ENCODE peak calls at places on chromosomes 11 and 22, in ten cellular contexts. F is IMR-90, Q is K562, O is neural progenitor cell, S is H9, T is mesendoderm, U is PC-3, C is fibroblast of lung, P is endothelial cell of umbilical vein, I is SK-N-SH. M is an unnamed sample.

GRCh38 chr22:47397673-47398072 is 635.2 kb downstream of the TBC1D22A start:
- DNase-seq in F (no peak), Q (no peak), O (no peak), S (no peak), T (no peak), U (no peak), C (no peak), P (no peak), I (no peak), M (no peak)

GRCh38 chr11:108906329-108906728 is 241.5 kb downstream of the DDX10 start:
- DNase-seq in F (peak; percentile 82), Q (no peak), O (no peak), S (no peak), T (no peak), U (peak; percentile 87), C (peak; percentile 70), P (peak; percentile 97), I (peak; percentile 55), M (peak; percentile 61)

GRCh38 chr22:20517422-20517821 is 10.0 kb downstream of the MED15 start:
- DNase-seq in F (no peak), Q (no peak), O (no peak), S (no peak), T (no peak), U (no peak), C (no peak), P (peak; percentile 55), I (no peak), M (no peak)

GRCh38 chr11:123586568-123586967 is 67.9 kb downstream of the SCN3B start:
- DNase-seq in F (no peak), Q (no peak), O (no peak), S (no peak), T (no peak), U (no peak), C (no peak), P (no peak), I (no peak), M (no peak)

GRCh38 chr22:36153756-36154155 is 6.8 kb downstream of the APOL3 start:
- DNase-seq in F (no peak), Q (no peak), O (no peak), S (no peak), T (no peak), U (no peak), C (no peak), P (no peak), I (no peak), M (no peak)

GRCh38 chr11:34238533-34238932 is 119.3 kb downstream of the ABTB2 start:
- DNase-seq in F (no peak), Q (no peak), O (no peak), S (no peak), T (no peak), U (no peak), C (peak; percentile 36), P (no peak), I (no peak), M (no peak)

GRCh38 chr11:12741671-12742216 is 67.5 kb downstream of the TEAD1 start:
- DNase-seq in F (no peak), Q (no peak), O (no peak), S (no peak), T (no peak), U (no peak), C (no peak), P (no peak), I (no peak), M (no peak)

GRCh38 chr11:119616586-119617342 is 112.2 kb downstream of the NECTIN1 start:
- DNase-seq in F (no peak), Q (no peak), O (no peak), S (no peak), T (peak; percentile 70), U (no peak), C (no peak), P (no peak), I (no peak), M (no peak)

GRCh38 chr11:76074178-76075112 is 131.9 kb downstream of the WNT11 start:
- DNase-seq in F (peak; percentile 60), Q (peak; percentile 67), O (no peak), S (no peak), T (no peak), U (peak; percentile 27), C (peak; percentile 68), P (peak; percentile 75), I (no peak), M (peak; percentile 53)

GRCh38 chr22:44658371-44658953 is 43.5 kb upstream of the PRR5 start:
- DNase-seq in F (peak; percentile 62), Q (no peak), O (peak; percentile 59), S (peak; percentile 33), T (no peak), U (no peak), C (peak; percentile 66), P (peak; percentile 26), I (peak; percentile 28), M (peak; percentile 54)

GRCh38 chr11:29962243-29962642 is 54.6 kb downstream of the KCNA4 start:
- DNase-seq in F (no peak), Q (no peak), O (peak; percentile 58), S (peak; percentile 72), T (peak; percentile 75), U (peak; percentile 14), C (no peak), P (no peak), I (no peak), M (no peak)

GRCh38 chr22:37905534-37906363 is at the start of gene MICALL1:
- DNase-seq in F (peak; percentile 67), Q (peak; percentile 85), O (peak; percentile 93), S (peak; percentile 59), T (peak; percentile 79), U (peak; percentile 76), C (peak; percentile 79), P (peak; percentile 69), I (peak; percentile 95), M (peak; percentile 52)

GRCh38 chr11:74739546-74740270 is 8.5 kb upstream of the CHRDL2 start:
- DNase-seq in F (peak; percentile 73), Q (peak; percentile 78), O (peak; percentile 77), S (peak; percentile 73), T (peak; percentile 86), U (peak; percentile 90), C (peak; percentile 45), P (peak; percentile 64), I (peak; percentile 74), M (peak; percentile 20)

DNA sequence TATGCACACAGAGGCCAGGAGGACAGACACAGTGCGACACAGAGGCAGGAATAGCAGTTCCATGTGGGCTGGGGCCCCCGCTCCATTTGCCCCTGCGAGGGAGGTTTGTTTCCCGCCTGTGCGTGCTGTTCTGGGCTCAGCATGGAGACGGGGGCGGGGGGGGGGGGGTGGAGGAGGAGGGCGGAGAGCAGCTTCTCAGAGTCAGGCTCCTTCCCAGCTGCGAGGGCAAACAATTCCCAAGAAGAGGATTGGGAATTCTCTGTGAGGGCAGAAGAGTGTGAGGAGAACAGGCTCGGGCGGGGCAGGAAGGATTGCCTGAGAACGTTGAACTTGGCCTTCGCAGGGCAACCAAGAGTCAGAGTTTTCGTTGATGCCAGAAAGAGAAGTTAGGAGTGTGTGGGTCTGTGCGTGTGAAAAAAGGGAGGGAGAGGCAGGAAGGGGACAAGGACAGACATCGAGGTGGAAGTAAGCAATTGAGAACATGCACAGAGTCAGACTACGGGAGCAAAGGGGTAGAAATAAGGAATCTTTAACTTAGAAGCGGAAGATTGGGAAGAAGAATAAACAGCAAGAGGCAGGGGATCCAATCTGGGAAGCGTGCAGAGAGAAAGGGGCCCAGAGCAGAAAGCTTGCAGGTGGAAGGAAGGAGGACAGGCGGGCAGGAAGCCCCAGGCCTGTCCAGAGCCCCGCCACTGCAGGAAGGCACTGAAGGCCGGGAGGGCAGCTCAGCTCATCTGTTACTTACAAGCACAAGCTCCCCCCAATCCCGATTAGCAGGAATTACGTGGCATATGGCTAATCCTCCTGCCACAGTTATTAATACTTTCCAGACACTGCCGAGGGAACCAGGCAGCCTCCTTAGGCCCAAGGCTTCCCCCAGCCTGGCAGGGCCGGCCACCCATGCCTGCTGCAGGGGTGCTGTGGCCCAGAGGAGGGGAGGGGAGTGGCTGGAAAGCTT is 15.6 kb upstream of the JAM3 start:
- DNase-seq in F (no peak), Q (no peak), O (no peak), S (no peak), T (no peak), U (no peak), C (no peak), P (no peak), I (no peak), M (no peak)
- H3K9ac ChIP-seq in F (no peak overlapping the region), Q (no peak overlapping the region), O (no peak overlapping the region), S (no peak overlapping the region), T (no peak overlapping the region), U (no peak overlapping the region), C (no peak overlapping the region), P (no peak overlapping the region), I (no peak overlapping the region), M (no peak overlapping the region)

GRCh38 chr11:44978279-44978960 is 27.7 kb upstream of the TP53I11 start:
- DNase-seq in F (no peak), Q (no peak), O (no peak), S (no peak), T (peak; percentile 41), U (no peak), C (peak; percentile 24), P (peak; percentile 19), I (no peak), M (no peak)

GRCh38 chr11:44980533-44981427 is 30.1 kb upstream of the TP53I11 start:
- DNase-seq in F (no peak), Q (no peak), O (no peak), S (no peak), T (no peak), U (no peak), C (no peak), P (no peak), I (no peak), M (no peak)

GRCh38 chr11:44979536-44980399 is 29.1 kb upstream of the TP53I11 start:
- DNase-seq in F (no peak), Q (no peak), O (peak; percentile 44), S (peak; percentile 62), T (peak; percentile 86), U (peak; percentile 92), C (no peak), P (peak; percentile 22), I (no peak), M (no peak)

GRCh38 chr11:44977493-44977984 is 26.9 kb upstream of the TP53I11 start:
- DNase-seq in F (peak; percentile 14), Q (no peak), O (peak; percentile 49), S (peak; percentile 62), T (peak; percentile 95), U (peak; percentile 9), C (peak; percentile 29), P (peak; percentile 54), I (peak; percentile 57), M (peak; percentile 29)

GRCh38 chr11:44978961-44979331 is 28.3 kb upstream of the TP53I11 start:
- DNase-seq in F (no peak), Q (no peak), O (no peak), S (no peak), T (no peak), U (peak; percentile 97), C (no peak), P (peak; percentile 34), I (no peak), M (no peak)
- H3K4me2 ChIP-seq in F (no peak overlapping the region), Q (no peak overlapping the region), O (peak overlapping the region; percentile 27), S (no peak overlapping the region), T (no peak overlapping the region), U (peak overlapping the region; percentile 86), C (no peak overlapping the region), P (no peak overlapping the region), I (no peak overlapping the region), M (no peak overlapping the region)

GRCh38 chr11:121930004-121930965 is 185.7 kb downstream of the BLID start:
- DNase-seq in F (peak; percentile 13), Q (no peak), O (peak; percentile 4), S (no peak), T (peak; percentile 10), U (no peak), C (peak; percentile 56), P (peak; percentile 68), I (no peak), M (peak; percentile 52)
- H3K4me1 ChIP-seq in F (peaks cover 14% of the 10 kb centered on the region), Q (no peaks in the 10 kb centered on the region), O (peaks cover 31% of the 10 kb centered on the region), S (peaks cover 2% of the 10 kb centered on the region), T (peaks cover 5% of the 10 kb centered on the region), U (peaks cover 29% of the 10 kb centered on the region), C (peaks cover 9% of the 10 kb centered on the region), P (peaks cover 8% of the 10 kb centered on the region), I (peaks cover 20% of the 10 kb centered on the region), M (peaks cover 20% of the 10 kb centered on the region)

GRCh38 chr11:2426221-2426620 is 18.1 kb downstream of the TRPM5 start:
- DNase-seq in F (no peak), Q (no peak), O (no peak), S (no peak), T (no peak), U (no peak), C (no peak), P (no peak), I (no peak), M (no peak)
- H3K9ac ChIP-seq in F (no peak overlapping the region), Q (no peak overlapping the region), O (no peak overlapping the region), S (no peak overlapping the region), T (no peak overlapping the region), U (no peak overlapping the region), C (no peak overlapping the region), P (no peak overlapping the region), I (no peak overlapping the region), M (no peak overlapping the region)